ENCODE peak calls at places on chromosomes 5 and 9, in five cellular contexts. L is bronchial epithelial cell, N is cardiac muscle cell, S is cardiac fibroblast, W is type B pancreatic cell. G is an unnamed sample.
A peak's percentile ranks its signal among the peaks of the same experiment; 100 is the strongest.

GRCh38 chr5:181246276-181247050 is 2.8 kb upstream of the RACK1 start:
- DNase-seq in L (peak; percentile 64), N (peak; percentile 86), S (peak; percentile 87), W (peak; percentile 89), G (peak; percentile 94)

GRCh38 chr9:20380546-20380945 is 241.8 kb downstream of the MLLT3 start:
- DNase-seq in L (no peak), N (no peak), S (no peak), W (no peak), G (no peak)

GRCh38 chr9:88936668-88937067 is 54.6 kb upstream of the S1PR3 start:
- DNase-seq in L (no peak), N (no peak), S (peak; percentile 29), W (no peak), G (no peak)

GRCh38 chr5:140148508-140148907 is 22.8 kb downstream of the IGIP start:
- DNase-seq in L (no peak), N (peak; percentile 51), S (peak; percentile 12), W (no peak), G (peak; percentile 43)

GRCh38 chr9:129549684-129550083 is 71.2 kb downstream of the C9orf50 start:
- DNase-seq in L (no peak), N (no peak), S (peak; percentile 48), W (no peak), G (peak; percentile 32)

GRCh38 chr5:32315221-32316014 is 2.7 kb upstream of the MTMR12 start:
- DNase-seq in L (no peak), N (no peak), S (no peak), W (no peak), G (no peak)

GRCh38 chr5:151745071-151745705 is 13.2 kb downstream of the ATOX1 start:
- DNase-seq in L (peak; percentile 99), N (no peak), S (peak; percentile 94), W (no peak), G (peak; percentile 92)

GRCh38 chr9:113274474-113275146 is 762 bp downstream of the CDC26 start:
- DNase-seq in L (peak; percentile 67), N (peak; percentile 79), S (peak; percentile 73), W (no peak), G (peak; percentile 26)

GRCh38 chr9:125397736-125398135 is 136.1 kb downstream of the GAPVD1 start:
- DNase-seq in L (no peak), N (no peak), S (no peak), W (no peak), G (no peak)

GRCh38 chr9:133440884-133441283 is 18.7 kb downstream of the ADAMTS13 start:
- DNase-seq in L (no peak), N (no peak), S (no peak), W (no peak), G (no peak)

GRCh38 chr9:89483592-89484474 is 14.1 kb downstream of the SEMA4D start:
- DNase-seq in L (no peak), N (no peak), S (no peak), W (no peak), G (no peak)

GRCh38 chr5:158722940-158723339 is 376.8 kb downstream of the EBF1 start:
- DNase-seq in L (no peak), N (no peak), S (no peak), W (no peak), G (no peak)

GRCh38 chr5:122921826-122922225 is 76.4 kb downstream of the SNX24 start:
- DNase-seq in L (no peak), N (no peak), S (peak; percentile 31), W (no peak), G (no peak)

GRCh38 chr5:16881253-16881652 is 54.8 kb downstream of the MYO10 start:
- DNase-seq in L (no peak), N (no peak), S (no peak), W (no peak), G (peak; percentile 22)

GRCh38 chr5:73365301-73365853 is 83.2 kb downstream of the FOXD1 start:
- DNase-seq in L (peak; percentile 91), N (no peak), S (peak; percentile 85), W (no peak), G (peak; percentile 13)

GRCh38 chr5:166102947-166103346 is 2188.5 kb upstream of the WWC1 start:
- DNase-seq in L (no peak), N (no peak), S (no peak), W (no peak), G (no peak)

GRCh38 chr5:88502179-88503064 is 233.8 kb upstream of the TMEM161B start:
- DNase-seq in L (no peak), N (no peak), S (peak; percentile 18), W (no peak), G (no peak)

GRCh38 chr5:92634883-92635282 is 946.1 kb downstream of the NR2F1-AS1 start:
- DNase-seq in L (no peak), N (peak; percentile 23), S (no peak), W (no peak), G (no peak)

GRCh38 chr5:154131817-154132216 is 58.7 kb upstream of the GALNT10 start:
- DNase-seq in L (no peak), N (no peak), S (no peak), W (no peak), G (no peak)

GRCh38 chr5:96219580-96220281 is 213.3 kb downstream of the PCSK1 start:
- DNase-seq in L (peak; percentile 91), N (no peak), S (peak; percentile 88), W (no peak), G (no peak)

GRCh38 chr5:133052317-133053175 is 733 bp downstream of the HSPA4 start:
- DNase-seq in L (peak; percentile 26), N (peak; percentile 50), S (peak; percentile 58), W (peak; percentile 73), G (peak; percentile 80)

GRCh38 chr9:132001550-132001949 is 78.1 kb downstream of the MED27 start:
- DNase-seq in L (no peak), N (no peak), S (peak; percentile 38), W (no peak), G (no peak)

GRCh38 chr9:131997076-131997475 is 82.6 kb downstream of the MED27 start:
- DNase-seq in L (no peak), N (no peak), S (no peak), W (no peak), G (no peak)

GRCh38 chr9:132000659-132001058 is 79.0 kb downstream of the MED27 start:
- DNase-seq in L (no peak), N (no peak), S (no peak), W (no peak), G (no peak)

GRCh38 chr9:131997779-131998178 is 81.9 kb downstream of the MED27 start:
- DNase-seq in L (no peak), N (no peak), S (no peak), W (no peak), G (no peak)

DNA sequence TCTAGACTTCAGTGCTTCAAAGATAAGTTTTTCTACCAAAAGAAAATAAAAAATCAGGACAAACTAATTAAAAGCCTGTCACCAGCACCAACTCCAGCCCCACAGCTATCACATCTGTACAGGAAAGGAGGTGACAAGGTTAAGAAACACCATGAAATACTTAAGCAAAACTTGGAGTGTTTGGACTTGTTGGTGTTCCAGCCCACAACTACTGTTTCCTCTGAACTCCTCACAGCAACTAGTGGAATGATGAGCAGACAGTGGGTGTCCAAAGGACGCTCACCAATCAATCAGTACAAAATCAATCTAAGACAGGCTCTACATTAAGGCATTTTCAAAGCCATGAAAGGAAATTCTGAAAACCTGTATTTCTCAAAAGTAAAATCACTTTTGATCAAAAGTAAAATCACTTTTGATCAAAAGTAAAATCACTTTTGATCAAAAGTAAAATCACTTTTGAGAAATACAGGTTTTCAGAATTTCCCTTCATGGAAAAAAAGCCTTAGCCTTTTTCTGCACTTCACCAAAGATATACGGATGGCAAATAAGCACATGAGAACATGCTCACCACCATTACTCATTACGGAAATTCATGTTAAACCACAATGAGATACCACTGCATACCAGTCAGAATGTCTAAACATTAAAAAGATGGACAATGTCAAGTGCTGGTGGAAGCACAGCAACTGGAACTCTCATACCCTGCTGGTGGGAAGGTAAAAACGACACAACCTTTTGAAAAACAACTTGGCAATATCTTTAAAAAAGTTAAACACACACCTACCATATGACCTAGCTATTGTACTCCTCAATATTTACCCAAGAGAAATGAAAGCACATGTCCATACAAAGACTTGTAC is 79.7 kb downstream of the MED27 start:
- DNase-seq in L (peak; percentile 94), N (no peak), S (peak; percentile 84), W (no peak), G (no peak)
- TF ChIP-seq CTCF in L (peak; percentile 14), N (peak; percentile 12), S (peak; percentile 13), W (no peak), G (no peak)

GRCh38 chr9:110452227-110452801 is 114.7 kb upstream of the TXNDC8 start:
- DNase-seq in L (peak; percentile 29), N (peak; percentile 17), S (peak; percentile 48), W (no peak), G (no peak)
- TF ChIP-seq CTCF in L (no peak), N (peak; percentile 42), S (peak; percentile 17), W (peak; percentile 77), G (no peak)

GRCh38 chr5:137070521-137070920 is 428.6 kb downstream of the SPOCK1 start:
- DNase-seq in L (no peak), N (no peak), S (no peak), W (no peak), G (no peak)
- TF ChIP-seq CTCF in L (no peak), N (no peak), S (no peak), W (no peak), G (no peak)

DNA sequence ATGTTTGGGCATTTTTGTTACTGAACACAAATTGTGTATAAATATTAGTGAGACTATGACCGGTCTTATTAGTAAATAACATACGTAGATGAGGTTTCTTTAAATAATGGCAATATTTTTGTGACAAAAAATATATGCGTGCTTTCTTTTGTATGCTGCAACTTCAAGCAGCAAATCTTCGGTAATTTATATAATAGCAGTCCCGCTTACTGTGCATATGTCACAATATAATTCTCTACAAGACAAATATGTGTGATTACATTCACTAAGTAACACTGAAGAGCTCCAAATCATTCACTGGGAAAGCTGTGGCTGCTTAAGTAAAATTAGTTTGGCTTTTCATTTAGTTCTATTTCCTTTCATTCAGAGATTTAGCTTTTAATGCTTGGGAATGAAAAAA is 376.0 kb downstream of the CYLC2 start:
- DNase-seq in L (no peak), N (no peak), S (no peak), W (no peak), G (no peak)
- TF ChIP-seq CTCF in L (no peak), N (no peak), S (no peak), W (no peak), G (no peak)

GRCh38 chr9:131546336-131547084 is 1.2 kb downstream of the PRRT1B start:
- DNase-seq in L (no peak), N (peak; percentile 24), S (no peak), W (no peak), G (peak; percentile 46)
- TF ChIP-seq CTCF in L (no peak), N (no peak), S (peak; percentile 1), W (peak; percentile 19), G (no peak)

GRCh38 chr5:40367260-40367659 is 312.5 kb upstream of the PTGER4 start:
- DNase-seq in L (no peak), N (no peak), S (peak; percentile 46), W (no peak), G (no peak)
- TF ChIP-seq CTCF in L (no peak), N (peak; percentile 7), S (peak; percentile 32), W (no peak), G (no peak)